ENCODE peak calls at places on chromosomes 5 and 9, in four cellular contexts. D is stimulated activated CD4-positive, alpha-beta T cell treated with anti-CD3 and anti-CD28 coated beads, Interleukin-4, amount 100 ng/mL, for 24 hours; K is mesenteric fat pad; T is HS-5. G is an unnamed sample.

GRCh38 chr9:3756071-3756470 is 230.3 kb upstream of the RFX3 start:
- DNase-seq in D (no peak), K (no peak), T (no peak), G (no peak)

GRCh38 chr9:1837453-1838084 is 177.6 kb upstream of the SMARCA2 start:
- DNase-seq in D (no peak), K (no peak), T (peak; percentile 1), G (no peak)

GRCh38 chr9:80720579-80720978 is 968.8 kb downstream of the TLE1 start:
- DNase-seq in D (no peak), K (no peak), T (no peak), G (no peak)

GRCh38 chr5:72242796-72243475 is 77.1 kb downstream of the MRPS27 start:
- DNase-seq in D (no peak), K (no peak), T (no peak), G (peak; percentile 80)

GRCh38 chr9:92315456-92315855 is 9.7 kb downstream of the NOL8 start:
- DNase-seq in D (no peak), K (no peak), T (no peak), G (no peak)

GRCh38 chr5:939368-939767 is 46.7 kb downstream of the TRIP13 start:
- DNase-seq in D (no peak), K (peak; percentile 59), T (no peak), G (no peak)

GRCh38 chr9:18296702-18297531 is 177.0 kb upstream of the ADAMTSL1 start:
- DNase-seq in D (no peak), K (no peak), T (peak; percentile 32), G (peak; percentile 26)

GRCh38 chr9:127612993-127613954 is 1.2 kb downstream of the STXBP1 start:
- DNase-seq in D (peak; percentile 27), K (peak; percentile 93), T (peak; percentile 54), G (peak; percentile 63)

GRCh38 chr9:129840024-129840423 is 4.8 kb downstream of the USP20 start:
- DNase-seq in D (no peak), K (no peak), T (no peak), G (no peak)

GRCh38 chr5:172078726-172079345 is 72.4 kb upstream of the FBXW11 start:
- DNase-seq in D (no peak), K (peak; percentile 30), T (no peak), G (no peak)

GRCh38 chr5:111857633-111858032 is 100.6 kb upstream of the NREP start:
- DNase-seq in D (no peak), K (no peak), T (no peak), G (no peak)

GRCh38 chr9:136544549-136545064 is 1.2 kb downstream of the NOTCH1 start:
- DNase-seq in D (peak; percentile 62), K (no peak), T (no peak), G (no peak)

GRCh38 chr5:124444147-124444775 is 302.2 kb downstream of the ZNF608 start:
- DNase-seq in D (no peak), K (no peak), T (no peak), G (no peak)

GRCh38 chr5:166430491-166431319 is 1860.7 kb upstream of the WWC1 start:
- DNase-seq in D (no peak), K (no peak), T (no peak), G (no peak)

GRCh38 chr5:51664491-51665294 is 281.4 kb downstream of the ISL1 start:
- DNase-seq in D (no peak), K (no peak), T (no peak), G (no peak)

GRCh38 chr5:139844472-139845145 is 49.0 kb downstream of the PSD2 start:
- DNase-seq in D (peak; percentile 79), K (no peak), T (no peak), G (peak; percentile 52)

GRCh38 chr9:24464321-24464951 is 81.3 kb downstream of the IZUMO3 start:
- DNase-seq in D (no peak), K (no peak), T (peak; percentile 44), G (peak; percentile 59)

GRCh38 chr5:170200876-170201275 is 31.9 kb upstream of the C5orf58 start:
- DNase-seq in D (no peak), K (no peak), T (no peak), G (no peak)

GRCh38 chr5:82987188-82987587 is 90.0 kb downstream of the TMEM167A start:
- DNase-seq in D (no peak), K (no peak), T (no peak), G (no peak)

GRCh38 chr9:12817702-12818101 is 42.9 kb downstream of the LURAP1L start:
- DNase-seq in D (no peak), K (no peak), T (no peak), G (peak; percentile 71)

GRCh38 chr9:92480332-92480771 is 2.0 kb downstream of the ASPN start:
- DNase-seq in D (no peak), K (no peak), T (no peak), G (peak; percentile 57)

G was measured in astrocyte.